ENCODE peak calls at places on chromosomes 16 and 17, in four cellular contexts. One of them, this sample, is unnamed. For H3K4me1, the result is how much of the 10 kb centered on the place peaks cover.

GRCh38 chr17:55420067-55420775 is 1.4 kb downstream of the MMD start:
- DNase-seq in GM23248: no peak
- DNase-seq in tibial artery: no peak
- DNase-seq in mesendoderm: no peak
- DNase-seq in this sample: no peak

GRCh38 chr16:81582655-81583441 is 138.2 kb downstream of the CMIP start:
- DNase-seq in GM23248: peak
- DNase-seq in tibial artery: no peak
- DNase-seq in mesendoderm: peak
- DNase-seq in this sample: no peak

GRCh38 chr16:13956635-13957196 is 36.8 kb downstream of the ERCC4 start:
- DNase-seq in GM23248: no peak
- DNase-seq in tibial artery: no peak
- DNase-seq in mesendoderm: no peak
- DNase-seq in this sample: peak

GRCh38 chr17:65473985-65474384 is 87.5 kb downstream of the AXIN2 start:
- DNase-seq in GM23248: no peak
- DNase-seq in tibial artery: no peak
- DNase-seq in mesendoderm: no peak
- DNase-seq in this sample: no peak

GRCh38 chr17:3506054-3506453 is 30.3 kb downstream of the ASPA start:
- DNase-seq in GM23248: no peak
- DNase-seq in tibial artery: no peak
- DNase-seq in mesendoderm: no peak
- DNase-seq in this sample: no peak

GRCh38 chr17:60941028-60941427 is 263.4 kb downstream of the BCAS3 start:
- DNase-seq in GM23248: peak
- DNase-seq in tibial artery: peak
- DNase-seq in mesendoderm: no peak
- DNase-seq in this sample: peak

GRCh38 chr16:53949716-53950410 is 245.9 kb downstream of the FTO start:
- DNase-seq in GM23248: no peak
- DNase-seq in tibial artery: no peak
- DNase-seq in mesendoderm: no peak
- DNase-seq in this sample: no peak

GRCh38 chr16:632486-633335 is 1.9 kb downstream of the WFIKKN1 start:
- DNase-seq in GM23248: no peak
- DNase-seq in tibial artery: no peak
- DNase-seq in mesendoderm: no peak
- DNase-seq in this sample: no peak

GRCh38 chr17:3658784-3659449 is 9.5 kb downstream of the TAX1BP3 start:
- DNase-seq in GM23248: no peak
- DNase-seq in tibial artery: no peak
- DNase-seq in mesendoderm: no peak
- DNase-seq in this sample: no peak

GRCh38 chr16:53235851-53236250 is 181.1 kb downstream of the CHD9 start:
- DNase-seq in GM23248: peak
- DNase-seq in tibial artery: no peak
- DNase-seq in mesendoderm: no peak
- DNase-seq in this sample: no peak

GRCh38 chr17:41211845-41212466 is 14.5 kb upstream of the KRTAP9-2 start:
- DNase-seq in GM23248: peak
- DNase-seq in tibial artery: no peak
- DNase-seq in mesendoderm: no peak
- DNase-seq in this sample: no peak

GRCh38 chr16:85678016-85678415 is 10.7 kb downstream of the GINS2 start:
- DNase-seq in GM23248: no peak
- DNase-seq in tibial artery: no peak
- DNase-seq in mesendoderm: no peak
- DNase-seq in this sample: no peak

GRCh38 chr16:53816211-53816610 is 112.3 kb downstream of the FTO start:
- DNase-seq in GM23248: peak
- DNase-seq in tibial artery: no peak
- DNase-seq in mesendoderm: no peak
- DNase-seq in this sample: no peak

GRCh38 chr17:48155889-48156670 is 48.5 kb downstream of the SNX11 start:
- DNase-seq in GM23248: no peak
- DNase-seq in tibial artery: no peak
- DNase-seq in mesendoderm: peak
- DNase-seq in this sample: no peak

GRCh38 chr17:58371300-58371950 is 19.4 kb upstream of the SUPT4H1 start:
- DNase-seq in GM23248: no peak
- DNase-seq in tibial artery: no peak
- DNase-seq in mesendoderm: no peak
- DNase-seq in this sample: no peak

GRCh38 chr17:35841505-35841904 is 27.2 kb downstream of the HEATR9 start:
- DNase-seq in GM23248: peak
- DNase-seq in tibial artery: no peak
- DNase-seq in mesendoderm: no peak
- DNase-seq in this sample: no peak

GRCh38 chr17:63774141-63774981 is at the start of gene DDX42:
- DNase-seq in GM23248: peak
- DNase-seq in tibial artery: peak
- DNase-seq in mesendoderm: peak
- DNase-seq in this sample: peak

GRCh38 chr17:55513885-55514590 is 2.8 kb upstream of the SMIM36 start:
- DNase-seq in GM23248: peak
- DNase-seq in tibial artery: no peak
- DNase-seq in mesendoderm: peak
- DNase-seq in this sample: peak

GRCh38 chr17:51224615-51225262 is 35.1 kb downstream of the MBTD1 start:
- DNase-seq in GM23248: no peak
- DNase-seq in tibial artery: no peak
- DNase-seq in mesendoderm: no peak
- DNase-seq in this sample: no peak

GRCh38 chr17:45649796-45650195 is 134.3 kb upstream of the CRHR1 start:
- DNase-seq in GM23248: no peak
- DNase-seq in tibial artery: peak
- DNase-seq in mesendoderm: no peak
- DNase-seq in this sample: no peak

GRCh38 chr17:26963163-26963503 is 330.8 kb upstream of the WSB1 start:
- DNase-seq in GM23248: no peak
- DNase-seq in tibial artery: no peak
- DNase-seq in mesendoderm: no peak
- DNase-seq in this sample: no peak

GRCh38 chr17:77892469-77893143 is 65.9 kb upstream of the TNRC6C start:
- DNase-seq in GM23248: no peak
- DNase-seq in tibial artery: peak
- DNase-seq in mesendoderm: peak
- DNase-seq in this sample: no peak

GRCh38 chr17:41678411-41678906 is 10.2 kb upstream of the EIF1 start:
- DNase-seq in GM23248: no peak
- DNase-seq in tibial artery: no peak
- DNase-seq in mesendoderm: no peak
- DNase-seq in this sample: no peak

GRCh38 chr17:60573139-60573975 is 26.6 kb upstream of the PPM1D start:
- DNase-seq in GM23248: peak
- DNase-seq in tibial artery: no peak
- DNase-seq in mesendoderm: peak
- DNase-seq in this sample: no peak

GRCh38 chr17:30274887-30275286 is 16.9 kb downstream of the BLMH start:
- DNase-seq in GM23248: no peak
- DNase-seq in tibial artery: no peak
- DNase-seq in mesendoderm: no peak
- DNase-seq in this sample: no peak

GRCh38 chr16:64654137-64654652 is 467.7 kb downstream of the CDH11 start:
- DNase-seq in GM23248: peak
- DNase-seq in tibial artery: no peak
- DNase-seq in mesendoderm: no peak
- DNase-seq in this sample: no peak

GRCh38 chr16:31472559-31473203 is 729 bp downstream of the TGFB1I1 start:
- DNase-seq in GM23248: peak
- DNase-seq in tibial artery: peak
- DNase-seq in mesendoderm: peak
- DNase-seq in this sample: peak

DNA sequence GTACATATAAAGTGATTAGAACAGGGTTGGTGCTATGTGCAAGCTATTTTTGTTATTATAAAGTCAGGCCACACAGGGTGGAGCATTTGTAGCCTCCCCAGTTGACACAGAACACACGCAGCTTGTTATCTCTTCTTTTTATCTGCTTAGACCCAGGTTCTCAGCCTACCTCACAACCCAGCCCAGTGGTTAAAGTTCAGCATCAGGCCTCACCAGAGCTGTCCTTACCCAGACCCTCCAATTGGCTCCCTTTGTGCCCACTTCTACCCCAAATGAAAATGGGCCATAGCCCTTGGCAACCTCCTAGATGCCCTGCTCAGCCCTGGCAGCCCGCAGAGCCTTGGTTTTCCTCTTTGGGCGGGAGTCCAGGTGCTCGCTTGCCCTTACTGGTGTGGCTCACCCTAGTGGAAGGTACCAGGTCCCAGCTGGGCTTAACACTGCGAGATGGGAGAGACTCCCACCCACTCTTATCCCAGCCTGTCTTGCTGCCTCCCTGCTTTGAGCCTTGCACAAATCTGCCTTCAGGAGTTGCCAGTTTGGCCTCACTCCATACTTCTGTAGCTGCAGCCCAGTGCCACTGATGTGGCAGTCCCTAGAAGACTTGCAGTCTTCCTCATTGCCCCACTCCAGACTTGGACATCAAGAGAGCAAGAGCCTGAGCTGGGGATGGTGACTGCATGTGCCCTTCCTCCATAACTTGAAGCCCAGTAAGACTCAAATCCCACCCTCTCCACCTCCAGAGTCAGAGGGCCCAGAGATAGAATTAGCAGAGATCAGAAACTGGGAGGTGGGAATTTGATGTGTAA is 1.2 kb upstream of the PIGS start:
- DNase-seq in GM23248: no peak
- DNase-seq in tibial artery: no peak
- DNase-seq in mesendoderm: no peak
- DNase-seq in this sample: no peak
- H3K4me1 ChIP-seq in GM23248: under half
- H3K4me1 ChIP-seq in tibial artery: under half
- H3K4me1 ChIP-seq in mesendoderm: under half
- H3K4me1 ChIP-seq in this sample: under half

GRCh38 chr16:88530858-88531203 is 39.4 kb upstream of the ZC3H18 start:
- DNase-seq in GM23248: no peak
- DNase-seq in tibial artery: no peak
- DNase-seq in mesendoderm: peak
- DNase-seq in this sample: no peak
- H3K4me3 ChIP-seq in GM23248: no peak
- H3K4me3 ChIP-seq in tibial artery: no peak
- H3K4me3 ChIP-seq in mesendoderm: no peak
- H3K4me3 ChIP-seq in this sample: no peak

GRCh38 chr17:38451030-38451839 is 23.0 kb downstream of the ARHGAP23 start:
- DNase-seq in GM23248: peak
- DNase-seq in tibial artery: no peak
- DNase-seq in mesendoderm: peak
- DNase-seq in this sample: peak

GRCh38 chr17:38449364-38449763 is 21.1 kb downstream of the ARHGAP23 start:
- DNase-seq in GM23248: peak
- DNase-seq in tibial artery: no peak
- DNase-seq in mesendoderm: peak
- DNase-seq in this sample: no peak

GRCh38 chr17:38450699-38451029 is 22.4 kb downstream of the ARHGAP23 start:
- DNase-seq in GM23248: no peak
- DNase-seq in tibial artery: no peak
- DNase-seq in mesendoderm: no peak
- DNase-seq in this sample: no peak

GRCh38 chr17:38447502-38448095 is 19.3 kb downstream of the ARHGAP23 start:
- DNase-seq in GM23248: no peak
- DNase-seq in tibial artery: no peak
- DNase-seq in mesendoderm: no peak
- DNase-seq in this sample: no peak

DNA sequence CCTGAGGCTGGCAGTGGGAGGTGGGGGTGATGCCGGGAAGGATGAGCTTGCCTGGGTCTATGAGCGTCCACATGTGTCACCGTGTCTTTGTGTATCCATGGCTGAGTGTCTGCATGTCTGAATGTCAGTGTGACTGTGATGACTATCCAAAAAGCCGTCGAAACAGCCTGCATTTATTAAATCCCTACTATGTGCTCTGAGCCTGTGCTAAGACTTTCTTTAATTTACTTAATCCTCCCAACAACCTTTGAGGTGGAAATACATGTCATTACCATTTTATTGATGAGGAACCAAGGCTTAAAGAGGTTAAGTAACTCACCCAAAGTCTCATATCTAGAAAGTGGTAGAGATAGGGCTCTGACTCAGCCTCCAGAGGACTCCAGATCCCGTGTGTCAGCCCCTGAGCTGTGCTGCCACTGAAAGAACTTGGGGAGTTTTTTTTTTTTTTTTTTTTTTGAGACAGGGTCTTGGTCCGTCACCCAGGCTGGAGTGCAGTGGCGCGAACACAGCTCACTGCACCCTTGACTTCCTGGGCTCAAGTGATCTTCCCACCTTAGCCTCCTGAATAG is 20.0 kb downstream of the ARHGAP23 start:
- DNase-seq in GM23248: peak
- DNase-seq in tibial artery: no peak
- DNase-seq in mesendoderm: no peak
- DNase-seq in this sample: no peak
- H3K4me1 ChIP-seq in GM23248: half or more
- H3K4me1 ChIP-seq in tibial artery: under half
- H3K4me1 ChIP-seq in mesendoderm: under half
- H3K4me1 ChIP-seq in this sample: half or more

GRCh38 chr17:59381716-59382570 is 50.5 kb downstream of the YPEL2 start:
- DNase-seq in GM23248: peak
- DNase-seq in tibial artery: peak
- DNase-seq in mesendoderm: no peak
- DNase-seq in this sample: no peak
- H3K4me3 ChIP-seq in GM23248: no peak
- H3K4me3 ChIP-seq in tibial artery: no peak
- H3K4me3 ChIP-seq in mesendoderm: no peak
- H3K4me3 ChIP-seq in this sample: no peak

DNA sequence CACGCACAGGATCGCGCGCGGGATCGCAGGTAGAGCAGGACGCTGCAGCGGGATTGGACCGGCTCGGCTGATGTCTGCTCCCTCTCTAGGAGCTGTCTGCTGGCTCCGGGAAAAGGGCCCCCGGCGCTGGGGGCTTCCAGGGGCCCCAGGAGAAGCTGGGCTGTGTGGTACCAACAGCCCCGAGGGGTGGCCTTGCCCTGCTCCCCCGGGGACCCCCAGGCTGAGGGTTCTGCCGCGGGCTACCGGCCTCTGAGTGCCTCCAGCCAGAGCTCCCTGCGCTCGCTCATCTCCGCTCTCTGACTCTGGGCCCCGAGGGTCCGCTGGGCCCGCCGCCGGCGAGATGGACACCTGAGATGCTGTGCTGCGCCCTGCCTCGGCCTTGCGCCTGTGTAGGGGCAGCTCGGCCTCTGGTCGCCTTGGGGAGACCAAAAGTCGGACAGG is 1.4 kb upstream of the PAQR4 start:
- DNase-seq in GM23248: no peak
- DNase-seq in tibial artery: no peak
- DNase-seq in mesendoderm: no peak
- DNase-seq in this sample: no peak
- H3K4me1 ChIP-seq in GM23248: under half
- H3K4me1 ChIP-seq in tibial artery: half or more
- H3K4me1 ChIP-seq in mesendoderm: under half
- H3K4me1 ChIP-seq in this sample: under half

GRCh38 chr17:81169870-81170309 is 3.9 kb upstream of the AATK start:
- DNase-seq in GM23248: no peak
- DNase-seq in tibial artery: no peak
- DNase-seq in mesendoderm: no peak
- DNase-seq in this sample: no peak
- H3K4me3 ChIP-seq in GM23248: no peak
- H3K4me3 ChIP-seq in tibial artery: no peak
- H3K4me3 ChIP-seq in mesendoderm: no peak
- H3K4me3 ChIP-seq in this sample: no peak

GRCh38 chr16:89343501-89344291 is 126.2 kb downstream of the ZNF778 start:
- DNase-seq in GM23248: no peak
- DNase-seq in tibial artery: no peak
- DNase-seq in mesendoderm: no peak
- DNase-seq in this sample: no peak
- H3K4me1 ChIP-seq in GM23248: under half
- H3K4me1 ChIP-seq in tibial artery: under half
- H3K4me1 ChIP-seq in mesendoderm: under half
- H3K4me1 ChIP-seq in this sample: under half